ENCODE peak calls at places on chromosomes 4 and X, in four cellular contexts. One of them, this sample, is unnamed.
A peak's percentile ranks its signal among the peaks of the same experiment; 100 is the strongest.

GRCh38 chrX:17052210-17052609 is 105.8 kb downstream of the REPS2 start:
- DNase-seq in GM12878: no peak
- DNase-seq in HepG2: no peak
- DNase-seq in K562: no peak
- DNase-seq in this sample: no peak

GRCh38 chr4:177051473-177052060 is 258.1 kb upstream of the NEIL3 start:
- DNase-seq in GM12878: no peak
- DNase-seq in K562: peak; percentile 16
- DNase-seq in HepG2: peak; percentile 20
- DNase-seq in this sample: peak; percentile 31

GRCh38 chr4:17030543-17030942 is 132.1 kb upstream of the LDB2 start:
- DNase-seq in GM12878: no peak
- DNase-seq in K562: no peak
- DNase-seq in HepG2: no peak
- DNase-seq in this sample: no peak

GRCh38 chr4:76341063-76341462 is 34.5 kb downstream of the STBD1 start:
- DNase-seq in K562: peak; percentile 51
- DNase-seq in GM12878: no peak
- DNase-seq in HepG2: no peak
- DNase-seq in this sample: no peak

GRCh38 chrX:1292581-1293310 is 24.1 kb downstream of the CSF2RA start:
- DNase-seq in GM12878: no peak
- DNase-seq in K562: no peak
- DNase-seq in HepG2: no peak
- DNase-seq in this sample: no peak

GRCh38 chr4:122661661-122662160 is 40.8 kb upstream of the IL21 start:
- DNase-seq in K562: no peak
- DNase-seq in HepG2: no peak
- DNase-seq in GM12878: no peak
- DNase-seq in this sample: no peak

GRCh38 chr4:59062970-59063369 is 1952.8 kb upstream of the IGFBP7 start:
- DNase-seq in K562: no peak
- DNase-seq in GM12878: no peak
- DNase-seq in HepG2: no peak
- DNase-seq in this sample: no peak

GRCh38 chrX:120365320-120365719 is 3.4 kb downstream of the ATP1B4 start:
- DNase-seq in K562: peak; percentile 32
- DNase-seq in GM12878: no peak
- DNase-seq in HepG2: peak; percentile 6
- DNase-seq in this sample: peak; percentile 74

GRCh38 chrX:104039689-104040505 is at the start of gene H2BW2:
- DNase-seq in GM12878: no peak
- DNase-seq in HepG2: no peak
- DNase-seq in K562: no peak
- DNase-seq in this sample: no peak

GRCh38 chrX:70454441-70455365 is 10.1 kb downstream of the DLG3 start:
- DNase-seq in K562: peak; percentile 91
- DNase-seq in HepG2: peak; percentile 84
- DNase-seq in GM12878: no peak
- DNase-seq in this sample: peak; percentile 79

GRCh38 chr4:152679414-152680281 is at the start of gene TMEM154:
- DNase-seq in HepG2: no peak
- DNase-seq in GM12878: no peak
- DNase-seq in K562: no peak
- DNase-seq in this sample: peak; percentile 66

GRCh38 chrX:68822641-68823410 is 6.0 kb upstream of the EFNB1 start:
- DNase-seq in K562: peak; percentile 32
- DNase-seq in HepG2: peak; percentile 28
- DNase-seq in GM12878: no peak
- DNase-seq in this sample: peak; percentile 71

GRCh38 chr4:147049940-147050852 is 104.5 kb upstream of the TTC29 start:
- DNase-seq in GM12878: no peak
- DNase-seq in HepG2: no peak
- DNase-seq in K562: no peak
- DNase-seq in this sample: no peak
- TF ChIP-seq TARDBP in GM12878: no peak
- TF ChIP-seq TARDBP in HepG2: no peak
- TF ChIP-seq TARDBP in K562: no peak
- TF ChIP-seq TARDBP in this sample: no peak

DNA sequence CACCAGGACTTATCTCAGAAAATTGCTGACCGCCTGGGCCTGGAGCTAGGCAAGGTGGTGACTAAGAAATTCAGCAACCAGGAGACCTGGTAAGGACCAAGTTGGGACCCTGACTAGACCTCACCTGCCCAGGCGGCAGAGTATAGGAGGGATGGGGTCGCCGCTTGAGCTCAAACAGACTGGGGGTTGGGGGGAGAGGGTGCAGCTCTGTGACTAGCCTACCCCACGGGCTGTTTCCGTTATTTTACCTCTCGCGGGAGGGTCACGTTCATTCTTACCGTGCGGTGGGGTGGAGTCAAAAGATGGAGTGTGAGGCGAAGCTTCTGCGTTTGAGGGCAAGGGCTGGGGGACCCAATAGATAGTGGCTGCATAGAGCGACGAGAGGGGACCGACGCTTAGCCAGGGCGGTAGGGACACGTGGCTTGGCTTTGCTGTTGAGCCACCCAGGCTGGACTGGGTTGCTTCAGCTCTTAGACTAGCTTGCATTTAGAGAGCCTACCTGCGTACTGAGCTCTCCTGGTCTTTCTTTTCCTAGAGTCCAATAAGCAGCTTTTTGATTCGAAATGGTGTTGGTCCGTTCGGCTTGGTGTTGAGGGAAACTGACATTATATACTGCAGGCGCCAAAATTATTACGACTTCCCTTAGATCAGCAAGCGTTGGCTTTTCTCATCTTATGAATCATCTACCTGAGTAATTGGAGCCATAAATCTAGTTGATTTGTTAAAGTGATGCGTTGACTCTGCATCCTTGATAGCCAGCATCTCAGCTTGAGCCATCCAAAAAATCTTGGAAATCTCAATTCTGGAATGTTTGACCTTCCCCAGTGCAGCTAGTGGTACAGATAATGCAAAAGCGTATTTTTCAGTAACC is 587 bp downstream of the PRPS1 start:
- DNase-seq in GM12878: no peak
- DNase-seq in K562: peak; percentile 38
- DNase-seq in HepG2: peak; percentile 25
- DNase-seq in this sample: peak; percentile 47
- TF ChIP-seq TARDBP in GM12878: no peak
- TF ChIP-seq TARDBP in K562: no peak
- TF ChIP-seq TARDBP in HepG2: no peak
- TF ChIP-seq TARDBP in this sample: no peak

DNA sequence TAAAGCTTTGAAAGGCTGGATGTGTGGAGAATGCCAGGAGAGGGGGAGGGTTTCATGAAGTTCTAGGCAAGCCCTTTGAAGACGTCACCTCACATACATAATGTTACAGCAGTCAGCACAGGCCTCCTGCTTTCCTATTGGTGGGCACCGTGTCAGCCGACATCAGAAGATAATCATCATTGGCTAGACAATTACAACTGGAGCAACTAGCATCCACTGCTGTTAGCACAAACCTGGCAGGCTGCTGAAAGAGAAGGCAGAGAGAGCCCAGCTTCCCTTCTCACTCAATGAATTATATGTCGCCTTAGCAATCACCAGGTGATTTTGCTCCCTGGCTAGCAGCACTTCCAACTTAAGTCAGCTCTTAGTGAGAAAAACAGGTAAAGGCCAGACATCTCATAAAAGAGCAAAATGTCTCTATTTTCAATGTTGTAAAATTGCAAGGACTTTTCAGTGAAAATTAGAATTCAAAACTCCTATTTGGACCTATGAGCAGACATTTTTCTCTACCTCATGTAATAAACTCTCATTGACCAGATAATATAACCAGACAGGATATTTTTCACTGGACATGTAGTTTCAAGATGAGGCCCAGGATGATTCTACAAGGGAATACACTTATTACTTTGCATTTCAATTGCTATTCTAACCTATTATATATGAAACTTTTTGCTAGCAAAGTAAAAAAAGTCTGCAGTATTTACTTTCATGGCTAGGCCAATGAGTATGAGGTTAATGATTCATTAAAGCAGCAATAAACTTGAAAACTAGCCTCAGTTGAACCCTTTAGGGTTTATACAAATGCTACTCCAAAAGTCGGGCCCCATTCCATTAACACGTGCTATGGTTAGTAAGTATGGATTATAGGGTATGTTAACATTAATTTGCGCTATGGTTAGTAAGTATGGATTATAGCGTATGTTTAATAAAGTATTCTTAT is 4.3 kb downstream of the ELOVL6 start:
- DNase-seq in HepG2: peak; percentile 74
- DNase-seq in GM12878: peak; percentile 95
- DNase-seq in K562: peak; percentile 85
- DNase-seq in this sample: peak; percentile 78
- TF ChIP-seq TARDBP in HepG2: no peak
- TF ChIP-seq TARDBP in GM12878: no peak
- TF ChIP-seq TARDBP in K562: no peak
- TF ChIP-seq TARDBP in this sample: no peak

GRCh38 chr4:2798399-2799301 is 5.8 kb downstream of the SH3BP2 start:
- DNase-seq in GM12878: no peak
- DNase-seq in HepG2: no peak
- DNase-seq in K562: peak; percentile 49
- DNase-seq in this sample: no peak

GRCh38 chr4:2797545-2798305 is 4.8 kb downstream of the SH3BP2 start:
- DNase-seq in HepG2: no peak
- DNase-seq in GM12878: no peak
- DNase-seq in K562: no peak
- DNase-seq in this sample: no peak

GRCh38 chr4:2799444-2799911 is 6.6 kb downstream of the SH3BP2 start:
- DNase-seq in HepG2: no peak
- DNase-seq in GM12878: no peak
- DNase-seq in K562: no peak
- DNase-seq in this sample: no peak

GRCh38 chr4:2800691-2801596 is 8.1 kb downstream of the SH3BP2 start:
- DNase-seq in HepG2: peak; percentile 92
- DNase-seq in GM12878: peak; percentile 41
- DNase-seq in K562: peak; percentile 73
- DNase-seq in this sample: no peak

GRCh38 chr4:2799971-2800690 is 7.2 kb downstream of the SH3BP2 start:
- DNase-seq in K562: no peak
- DNase-seq in HepG2: no peak
- DNase-seq in GM12878: no peak
- DNase-seq in this sample: no peak
- TF ChIP-seq TARDBP in K562: no peak
- TF ChIP-seq TARDBP in HepG2: no peak
- TF ChIP-seq TARDBP in GM12878: no peak
- TF ChIP-seq TARDBP in this sample: no peak

DNA sequence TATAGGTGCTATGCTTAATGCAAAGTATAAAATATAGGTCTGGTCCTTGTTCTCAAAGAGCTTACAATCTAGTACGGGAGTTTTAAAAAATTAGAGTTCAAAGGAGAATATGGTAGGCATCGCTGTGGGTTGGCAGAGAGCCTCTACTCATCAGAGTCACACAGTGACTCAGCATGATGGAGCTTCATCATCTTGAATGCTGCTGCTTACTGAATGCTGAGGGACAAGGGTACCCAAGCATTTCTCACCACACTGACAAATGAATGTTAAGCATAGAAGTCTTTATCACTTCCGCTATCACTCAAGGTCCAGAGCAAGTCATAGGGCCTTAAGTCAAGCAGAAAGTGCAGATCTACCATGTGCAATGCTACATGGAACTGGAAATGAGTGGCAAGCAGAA is 268.6 kb upstream of the IGFBP7 start:
- DNase-seq in HepG2: no peak
- DNase-seq in K562: no peak
- DNase-seq in GM12878: no peak
- DNase-seq in this sample: no peak
- TF ChIP-seq TARDBP in HepG2: no peak
- TF ChIP-seq TARDBP in K562: no peak
- TF ChIP-seq TARDBP in GM12878: no peak
- TF ChIP-seq TARDBP in this sample: no peak

GRCh38 chrX:112008724-112009123 is 73.9 kb downstream of the TRPC5 start:
- DNase-seq in HepG2: no peak
- DNase-seq in GM12878: no peak
- DNase-seq in K562: no peak
- DNase-seq in this sample: no peak
- TF ChIP-seq TARDBP in HepG2: no peak
- TF ChIP-seq TARDBP in GM12878: no peak
- TF ChIP-seq TARDBP in K562: no peak
- TF ChIP-seq TARDBP in this sample: no peak

DNA sequence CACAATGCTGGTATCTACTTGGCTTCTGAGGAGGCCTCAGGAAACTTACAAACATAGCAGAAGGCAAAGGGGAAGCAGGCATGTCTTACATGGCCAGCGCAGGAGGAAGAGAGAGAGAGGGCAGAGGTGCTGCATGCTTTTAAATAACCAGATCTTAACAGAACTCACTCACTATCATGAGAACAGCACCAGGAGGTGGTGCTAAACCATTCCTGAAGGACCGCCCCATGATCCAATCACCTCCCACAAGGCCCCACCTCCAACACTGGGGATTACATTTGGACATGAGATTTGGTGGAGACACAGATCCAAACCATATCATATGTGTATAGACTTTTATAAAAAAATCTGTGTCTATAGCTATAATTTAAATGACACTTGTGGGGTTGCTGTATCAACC is 48.6 kb upstream of the ERVMER34-1 start:
- DNase-seq in HepG2: peak; percentile 5
- DNase-seq in K562: no peak
- DNase-seq in GM12878: no peak
- DNase-seq in this sample: no peak
- TF ChIP-seq TARDBP in HepG2: no peak
- TF ChIP-seq TARDBP in K562: no peak
- TF ChIP-seq TARDBP in GM12878: no peak
- TF ChIP-seq TARDBP in this sample: no peak

This sample was measured in HEK293T.